ENCODE peak calls at places on chromosome 4, in five cellular contexts. One of them, this sample, is unnamed.
A peak's percentile ranks its signal among the peaks of the same experiment; 100 is the strongest.

GRCh38 chr4:7854697-7855370 is 84.8 kb downstream of the AFAP1 start:
- DNase-seq in omental fat pad: no peak
- DNase-seq in GM03348: no peak
- DNase-seq in heart right ventricle: no peak
- DNase-seq in fibroblast of lung: no peak
- DNase-seq in this sample: no peak

GRCh38 chr4:37299468-37299867 is 54.9 kb downstream of the NWD2 start:
- DNase-seq in omental fat pad: no peak
- DNase-seq in GM03348: no peak
- DNase-seq in heart right ventricle: no peak
- DNase-seq in fibroblast of lung: no peak
- DNase-seq in this sample: no peak

GRCh38 chr4:94525993-94526740 is 74.4 kb downstream of the PDLIM5 start:
- DNase-seq in omental fat pad: no peak
- DNase-seq in GM03348: peak; percentile 34
- DNase-seq in heart right ventricle: no peak
- DNase-seq in fibroblast of lung: peak; percentile 66
- DNase-seq in this sample: peak; percentile 77

GRCh38 chr4:174665799-174666198 is 143.5 kb upstream of the HPGD start:
- DNase-seq in omental fat pad: no peak
- DNase-seq in GM03348: no peak
- DNase-seq in heart right ventricle: no peak
- DNase-seq in fibroblast of lung: no peak
- DNase-seq in this sample: no peak

GRCh38 chr4:66926687-66927086 is 618.6 kb downstream of the CENPC start:
- DNase-seq in omental fat pad: no peak
- DNase-seq in GM03348: no peak
- DNase-seq in heart right ventricle: no peak
- DNase-seq in fibroblast of lung: no peak
- DNase-seq in this sample: no peak

GRCh38 chr4:153154010-153154975 is 50.0 kb upstream of the TRIM2 start:
- DNase-seq in omental fat pad: no peak
- DNase-seq in GM03348: peak; percentile 14
- DNase-seq in heart right ventricle: no peak
- DNase-seq in fibroblast of lung: peak; percentile 63
- DNase-seq in this sample: no peak

GRCh38 chr4:72604324-72604723 is 35.3 kb upstream of the ADAMTS3 start:
- DNase-seq in omental fat pad: no peak
- DNase-seq in GM03348: no peak
- DNase-seq in heart right ventricle: no peak
- DNase-seq in fibroblast of lung: peak; percentile 47
- DNase-seq in this sample: peak; percentile 13

GRCh38 chr4:52545099-52546069 is 113.7 kb downstream of the USP46 start:
- DNase-seq in omental fat pad: peak; percentile 61
- DNase-seq in GM03348: peak; percentile 87
- DNase-seq in heart right ventricle: peak; percentile 75
- DNase-seq in fibroblast of lung: peak; percentile 71
- DNase-seq in this sample: peak; percentile 56

GRCh38 chr4:107253090-107253489 is 217.0 kb upstream of the DKK2 start:
- DNase-seq in omental fat pad: no peak
- DNase-seq in GM03348: no peak
- DNase-seq in heart right ventricle: no peak
- DNase-seq in fibroblast of lung: no peak
- DNase-seq in this sample: no peak

GRCh38 chr4:116705466-116705865 is 379.9 kb downstream of the TRAM1L1 start:
- DNase-seq in omental fat pad: no peak
- DNase-seq in GM03348: no peak
- DNase-seq in heart right ventricle: no peak
- DNase-seq in fibroblast of lung: no peak
- DNase-seq in this sample: no peak

GRCh38 chr4:20532871-20533870 is 167.1 kb upstream of the PACRGL start:
- DNase-seq in omental fat pad: no peak
- DNase-seq in GM03348: peak; percentile 36
- DNase-seq in heart right ventricle: no peak
- DNase-seq in fibroblast of lung: peak; percentile 63
- DNase-seq in this sample: peak; percentile 57

GRCh38 chr4:78704981-78705757 is 71.0 kb upstream of the BMP2K start:
- DNase-seq in omental fat pad: no peak
- DNase-seq in GM03348: peak; percentile 72
- DNase-seq in heart right ventricle: peak; percentile 13
- DNase-seq in fibroblast of lung: peak; percentile 78
- DNase-seq in this sample: peak; percentile 61

GRCh38 chr4:1748465-1748995 is 27.2 kb downstream of the TACC3 start:
- DNase-seq in omental fat pad: peak; percentile 70
- DNase-seq in GM03348: peak; percentile 92
- DNase-seq in heart right ventricle: peak; percentile 64
- DNase-seq in fibroblast of lung: peak; percentile 55
- DNase-seq in this sample: peak; percentile 34

GRCh38 chr4:37822220-37822619 is 4.3 kb upstream of the PGM2 start:
- DNase-seq in omental fat pad: no peak
- DNase-seq in GM03348: no peak
- DNase-seq in heart right ventricle: no peak
- DNase-seq in fibroblast of lung: peak; percentile 9
- DNase-seq in this sample: peak; percentile 12

GRCh38 chr4:42927946-42928345 is 35.4 kb downstream of the GRXCR1 start:
- DNase-seq in omental fat pad: no peak
- DNase-seq in GM03348: no peak
- DNase-seq in heart right ventricle: no peak
- DNase-seq in fibroblast of lung: no peak
- DNase-seq in this sample: no peak

GRCh38 chr4:112563431-112564200 is 47.6 kb upstream of the NEUROG2 start:
- DNase-seq in omental fat pad: no peak
- DNase-seq in GM03348: no peak
- DNase-seq in heart right ventricle: no peak
- DNase-seq in fibroblast of lung: no peak
- DNase-seq in this sample: no peak

GRCh38 chr4:91325495-91325894 is 978.3 kb upstream of the GRID2 start:
- DNase-seq in omental fat pad: no peak
- DNase-seq in GM03348: no peak
- DNase-seq in heart right ventricle: no peak
- DNase-seq in fibroblast of lung: peak; percentile 51
- DNase-seq in this sample: no peak

GRCh38 chr4:126899382-126899801 is 733.4 kb upstream of the INTU start:
- DNase-seq in omental fat pad: no peak
- DNase-seq in GM03348: peak; percentile 76
- DNase-seq in heart right ventricle: peak; percentile 50
- DNase-seq in fibroblast of lung: peak; percentile 95
- DNase-seq in this sample: peak; percentile 91

GRCh38 chr4:138870739-138871633 is 144.6 kb upstream of the NOCT start:
- DNase-seq in omental fat pad: peak; percentile 35
- DNase-seq in GM03348: peak; percentile 80
- DNase-seq in heart right ventricle: peak; percentile 58
- DNase-seq in fibroblast of lung: peak; percentile 83
- DNase-seq in this sample: peak; percentile 57

GRCh38 chr4:7044415-7044930 is 1.3 kb downstream of the TADA2B start:
- DNase-seq in omental fat pad: no peak
- DNase-seq in GM03348: peak; percentile 22
- DNase-seq in heart right ventricle: no peak
- DNase-seq in fibroblast of lung: no peak
- DNase-seq in this sample: no peak

GRCh38 chr4:98778206-98778605 is 119.8 kb upstream of the TSPAN5 start:
- DNase-seq in omental fat pad: no peak
- DNase-seq in GM03348: peak; percentile 50
- DNase-seq in heart right ventricle: no peak
- DNase-seq in fibroblast of lung: peak; percentile 87
- DNase-seq in this sample: peak; percentile 78

GRCh38 chr4:170128219-170128804 is 38.6 kb upstream of the AADAT start:
- DNase-seq in omental fat pad: no peak
- DNase-seq in GM03348: no peak
- DNase-seq in heart right ventricle: no peak
- DNase-seq in fibroblast of lung: no peak
- DNase-seq in this sample: no peak

GRCh38 chr4:108337923-108338322 is 169.2 kb upstream of the LEF1 start:
- DNase-seq in omental fat pad: no peak
- DNase-seq in GM03348: peak; percentile 26
- DNase-seq in heart right ventricle: no peak
- DNase-seq in fibroblast of lung: no peak
- DNase-seq in this sample: no peak

GRCh38 chr4:17186916-17187315 is 288.5 kb upstream of the LDB2 start:
- DNase-seq in omental fat pad: no peak
- DNase-seq in GM03348: no peak
- DNase-seq in heart right ventricle: no peak
- DNase-seq in fibroblast of lung: no peak
- DNase-seq in this sample: no peak

GRCh38 chr4:36508390-36508789 is 227.0 kb downstream of the DTHD1 start:
- DNase-seq in omental fat pad: no peak
- DNase-seq in GM03348: no peak
- DNase-seq in heart right ventricle: no peak
- DNase-seq in fibroblast of lung: no peak
- DNase-seq in this sample: no peak

GRCh38 chr4:52711271-52711670 is 40.0 kb downstream of the ERVMER34-1 start:
- DNase-seq in omental fat pad: no peak
- DNase-seq in GM03348: no peak
- DNase-seq in heart right ventricle: no peak
- DNase-seq in fibroblast of lung: no peak
- DNase-seq in this sample: no peak

GRCh38 chr4:112170451-112170993 is 25.3 kb downstream of the FAM241A start:
- DNase-seq in omental fat pad: no peak
- DNase-seq in GM03348: peak; percentile 82
- DNase-seq in heart right ventricle: no peak
- DNase-seq in fibroblast of lung: peak; percentile 93
- DNase-seq in this sample: peak; percentile 89

GRCh38 chr4:99483636-99484035 is 27.2 kb upstream of the C4orf17 start:
- DNase-seq in omental fat pad: no peak
- DNase-seq in GM03348: no peak
- DNase-seq in heart right ventricle: no peak
- DNase-seq in fibroblast of lung: peak; percentile 49
- DNase-seq in this sample: peak; percentile 17

GRCh38 chr4:152534541-152535231 is 1.2 kb downstream of the FBXW7 start:
- DNase-seq in omental fat pad: no peak
- DNase-seq in GM03348: peak; percentile 40
- DNase-seq in heart right ventricle: peak; percentile 26
- DNase-seq in fibroblast of lung: peak; percentile 14
- DNase-seq in this sample: no peak

GRCh38 chr4:169014581-169014980 is 4.5 kb upstream of the CBR4 start:
- DNase-seq in omental fat pad: no peak
- DNase-seq in GM03348: no peak
- DNase-seq in heart right ventricle: no peak
- DNase-seq in fibroblast of lung: no peak
- DNase-seq in this sample: no peak

GRCh38 chr4:76213415-76214268 is at the start of gene SCARB2:
- DNase-seq in omental fat pad: no peak
- DNase-seq in GM03348: peak; percentile 97
- DNase-seq in heart right ventricle: peak; percentile 88
- DNase-seq in fibroblast of lung: peak; percentile 85
- DNase-seq in this sample: peak; percentile 90

GRCh38 chr4:79528241-79528706 is 120.2 kb upstream of the GK2 start:
- DNase-seq in omental fat pad: no peak
- DNase-seq in GM03348: no peak
- DNase-seq in heart right ventricle: no peak
- DNase-seq in fibroblast of lung: no peak
- DNase-seq in this sample: no peak

GRCh38 chr4:75189976-75190375 is 257.1 kb downstream of the PARM1 start:
- DNase-seq in omental fat pad: no peak
- DNase-seq in GM03348: no peak
- DNase-seq in heart right ventricle: no peak
- DNase-seq in fibroblast of lung: no peak
- DNase-seq in this sample: no peak

GRCh38 chr4:140085062-140085622 is 68.8 kb downstream of the MAML3 start:
- DNase-seq in omental fat pad: no peak
- DNase-seq in GM03348: no peak
- DNase-seq in heart right ventricle: no peak
- DNase-seq in fibroblast of lung: no peak
- DNase-seq in this sample: peak; percentile 14

GRCh38 chr4:8355864-8356565 is 84.5 kb downstream of the ACOX3 start:
- DNase-seq in omental fat pad: no peak
- DNase-seq in GM03348: peak; percentile 40
- DNase-seq in heart right ventricle: no peak
- DNase-seq in fibroblast of lung: no peak
- DNase-seq in this sample: no peak

GRCh38 chr4:159281781-159282180 is 178.9 kb downstream of the RAPGEF2 start:
- DNase-seq in omental fat pad: no peak
- DNase-seq in GM03348: peak; percentile 20
- DNase-seq in heart right ventricle: no peak
- DNase-seq in fibroblast of lung: no peak
- DNase-seq in this sample: no peak

This sample was measured in fibroblast of gingiva.